ENCODE peak calls at places on chromosomes 6 and 20, in seven cellular contexts. R is body of pancreas; H is suprapubic skin; O is iPS DF 6.9; Q is naive thymus-derived CD4-positive, alpha-beta T cell; Y is upper lobe of right lung; A is adipocyte. E is an unnamed sample.
A peak's percentile ranks its signal among the peaks of the same experiment; 100 is the strongest.

GRCh38 chr20:52171025-52171424 is 20.6 kb downstream of the ZFP64 start:
- DNase-seq in R (no peak), H (no peak), O (no peak), Q (no peak), Y (no peak), A (no peak), E (no peak)

GRCh38 chr6:138017156-138017757 is 90.0 kb downstream of the PERP start:
- DNase-seq in R (no peak), H (no peak), O (no peak), Q (no peak), Y (no peak), A (no peak), E (no peak)

GRCh38 chr20:31355981-31356380 is 12.4 kb upstream of the DEFB118 start:
- DNase-seq in R (no peak), H (no peak), O (no peak), Q (no peak), Y (no peak), A (no peak), E (no peak)

GRCh38 chr6:141700836-141701235 is 431.9 kb upstream of the GJE1 start:
- DNase-seq in R (no peak), H (no peak), O (no peak), Q (no peak), Y (no peak), A (peak; percentile 50), E (no peak)

GRCh38 chr6:80280258-80281010 is 174.0 kb downstream of the BCKDHB start:
- DNase-seq in R (no peak), H (no peak), O (no peak), Q (no peak), Y (no peak), A (no peak), E (no peak)

GRCh38 chr6:11008821-11009220 is 35.3 kb downstream of the ELOVL2 start:
- DNase-seq in R (no peak), H (no peak), O (no peak), Q (no peak), Y (no peak), A (peak; percentile 63), E (no peak)

GRCh38 chr20:58970146-58970545 is 10.9 kb upstream of the NELFCD start:
- DNase-seq in R (no peak), H (no peak), O (no peak), Q (no peak), Y (no peak), A (no peak), E (no peak)

GRCh38 chr20:41159547-41159946 is 22.2 kb downstream of the PLCG1 start:
- DNase-seq in R (no peak), H (no peak), O (no peak), Q (no peak), Y (no peak), A (no peak), E (no peak)

GRCh38 chr20:4018015-4018748 is 2.8 kb upstream of the RNF24 start:
- DNase-seq in R (no peak), H (no peak), O (no peak), Q (no peak), Y (no peak), A (no peak), E (no peak)

GRCh38 chr6:30063315-30063714 is 2.2 kb downstream of the POLR1H start:
- DNase-seq in R (no peak), H (no peak), O (no peak), Q (no peak), Y (no peak), A (no peak), E (no peak)

GRCh38 chr6:30061766-30062458 is 847 bp downstream of the POLR1H start:
- DNase-seq in R (peak; percentile 47), H (peak; percentile 61), O (no peak), Q (peak; percentile 18), Y (no peak), A (peak; percentile 51), E (no peak)

GRCh38 chr6:30060634-30060981 is 457 bp upstream of the POLR1H start:
- DNase-seq in R (peak; percentile 30), H (peak; percentile 68), O (no peak), Q (peak; percentile 17), Y (peak; percentile 79), A (peak; percentile 77), E (no peak)

GRCh38 chr6:30060982-30061765 is at the start of gene POLR1H:
- DNase-seq in R (peak; percentile 94), H (peak; percentile 95), O (peak; percentile 95), Q (peak; percentile 69), Y (peak; percentile 95), A (peak; percentile 100), E (peak; percentile 74)

GRCh38 chr6:30062471-30063178 is 1.6 kb downstream of the POLR1H start:
- DNase-seq in R (no peak), H (no peak), O (no peak), Q (no peak), Y (no peak), A (no peak), E (no peak)
- H3K36me3 ChIP-seq in R (no peaks in the 10 kb centered on the region), H (peaks cover 5% of the 10 kb centered on the region), O (no peaks in the 10 kb centered on the region), Q (peaks cover 8% of the 10 kb centered on the region), Y (peaks cover 9% of the 10 kb centered on the region), A (peaks cover 12% of the 10 kb centered on the region), E (peaks cover 5% of the 10 kb centered on the region)

GRCh38 chr6:113128020-113128419 is 729.1 kb upstream of the MARCKS start:
- DNase-seq in R (no peak), H (no peak), O (no peak), Q (no peak), Y (no peak), A (no peak), E (no peak)
- H3K4me3 ChIP-seq in R (no peak overlapping the region), H (no peak overlapping the region), O (no peak overlapping the region), Q (no peak overlapping the region), Y (no peak overlapping the region), A (no peak overlapping the region), E (no peak overlapping the region)

GRCh38 chr6:170057034-170057734 is 233.7 kb downstream of the DLL1 start:
- DNase-seq in R (no peak), H (peak; percentile 52), O (no peak), Q (no peak), Y (peak; percentile 49), A (no peak), E (no peak)
- H3K9me3 ChIP-seq in R (no peaks in the 10 kb centered on the region), H (no peaks in the 10 kb centered on the region), O (no peaks in the 10 kb centered on the region), Q (no peaks in the 10 kb centered on the region), Y (no peaks in the 10 kb centered on the region), A (no peaks in the 10 kb centered on the region), E (no peaks in the 10 kb centered on the region)

GRCh38 chr6:166927240-166927941 is 29.0 kb downstream of the RNASET2 start:
- DNase-seq in R (no peak), H (no peak), O (no peak), Q (no peak), Y (no peak), A (no peak), E (no peak)
- H3K36me3 ChIP-seq in R (no peaks in the 10 kb centered on the region), H (peaks cover 12% of the 10 kb centered on the region), O (peaks cover 3% of the 10 kb centered on the region), Q (peaks cover 64% of the 10 kb centered on the region), Y (peaks cover 8% of the 10 kb centered on the region), A (no peaks in the 10 kb centered on the region), E (peaks cover 46% of the 10 kb centered on the region)

GRCh38 chr6:33786736-33787135 is 2.2 kb downstream of the LEMD2 start:
- DNase-seq in R (no peak), H (no peak), O (no peak), Q (no peak), Y (no peak), A (no peak), E (no peak)
- H3K4me3 ChIP-seq in R (no peak overlapping the region), H (peak overlapping the region; percentile 93), O (no peak overlapping the region), Q (peak overlapping the region; percentile 80), Y (no peak overlapping the region), A (peak overlapping the region; percentile 88), E (no peak overlapping the region)

GRCh38 chr6:45533394-45533793 is 155.7 kb upstream of the SUPT3H start:
- DNase-seq in R (no peak), H (no peak), O (no peak), Q (no peak), Y (no peak), A (peak; percentile 48), E (no peak)
- H3K9me3 ChIP-seq in R (no peaks in the 10 kb centered on the region), H (no peaks in the 10 kb centered on the region), O (no peaks in the 10 kb centered on the region), Q (no peaks in the 10 kb centered on the region), Y (no peaks in the 10 kb centered on the region), A (no peaks in the 10 kb centered on the region), E (no peaks in the 10 kb centered on the region)

GRCh38 chr20:49292010-49292409 is 14.2 kb upstream of the ZNFX1 start:
- DNase-seq in R (no peak), H (no peak), O (no peak), Q (no peak), Y (no peak), A (no peak), E (no peak)
- H3K36me3 ChIP-seq in R (peaks cover 15% of the 10 kb centered on the region), H (peaks cover 49% of the 10 kb centered on the region), O (peaks cover 24% of the 10 kb centered on the region), Q (peaks cover 54% of the 10 kb centered on the region), Y (peaks cover 49% of the 10 kb centered on the region), A (peaks cover 47% of the 10 kb centered on the region), E (peaks cover 50% of the 10 kb centered on the region)

GRCh38 chr6:75207211-75207984 is 1.5 kb upstream of the COL12A1 start:
- DNase-seq in R (no peak), H (no peak), O (no peak), Q (peak; percentile 6), Y (no peak), A (no peak), E (no peak)
- H3K4me3 ChIP-seq in R (no peak overlapping the region), H (peak overlapping the region; percentile 71), O (peak overlapping the region; percentile 68), Q (peak overlapping the region; percentile 21), Y (no peak overlapping the region), A (peak overlapping the region; percentile 91), E (peak overlapping the region; percentile 40)

DNA sequence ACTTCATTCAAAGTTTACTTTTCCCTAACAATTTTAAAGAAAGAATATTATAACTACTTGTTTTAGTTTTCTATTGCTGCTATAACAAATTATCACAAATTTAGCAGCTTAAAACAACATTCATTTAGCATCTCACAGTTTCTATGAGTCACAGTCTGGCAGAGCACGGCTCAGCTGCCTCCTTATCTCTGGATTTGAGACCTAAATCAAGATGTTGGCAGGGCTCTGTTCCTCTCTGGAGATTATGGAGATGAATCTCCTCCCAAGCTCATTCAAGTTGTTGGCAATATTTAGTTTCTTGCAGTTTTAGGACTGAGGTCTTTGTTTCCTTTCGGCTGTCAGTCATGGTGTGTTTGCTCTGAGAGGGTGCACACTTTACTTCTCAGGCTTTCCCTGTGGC is 1065.8 kb upstream of the EYS start:
- DNase-seq in R (no peak), H (no peak), O (no peak), Q (no peak), Y (no peak), A (peak; percentile 3), E (no peak)
- H3K9me3 ChIP-seq in R (no peaks in the 10 kb centered on the region), H (peaks cover 5% of the 10 kb centered on the region), O (no peaks in the 10 kb centered on the region), Q (no peaks in the 10 kb centered on the region), Y (peaks cover 5% of the 10 kb centered on the region), A (peaks cover 10% of the 10 kb centered on the region), E (no peaks in the 10 kb centered on the region)

E was measured in effector memory CD4-positive, alpha-beta T cell.